ENCODE peak calls at places on chromosomes 6 and 20, in six cellular contexts. E, X, U, H, T and B are unnamed samples.

GRCh38 chr20:17958326-17959256 is 10.0 kb downstream of the SNX5 start:
- DNase-seq in T (peak; percentile 39), H (no peak), U (no peak), E (no peak), X (peak; percentile 51), B (no peak)

GRCh38 chr20:17662333-17663039 is 19.6 kb downstream of the RRBP1 start:
- DNase-seq in H (no peak), X (no peak), T (no peak), U (no peak), E (no peak), B (peak; percentile 88)

GRCh38 chr20:38216201-38216600 is 44.3 kb downstream of the KIAA1755 start:
- DNase-seq in E (no peak), U (no peak), T (no peak), H (no peak), X (no peak), B (no peak)

GRCh38 chr6:1689141-1689540 is 79.4 kb downstream of the FOXC1 start:
- DNase-seq in X (no peak), H (no peak), E (no peak), U (no peak), T (no peak), B (no peak)

GRCh38 chr6:67768972-67769371 is 866.1 kb upstream of the ADGRB3 start:
- DNase-seq in U (no peak), X (no peak), H (no peak), T (no peak), E (no peak), B (no peak)

GRCh38 chr20:17624551-17625245 is 54.8 kb downstream of the DSTN start:
- DNase-seq in T (no peak), E (no peak), U (no peak), H (no peak), X (no peak), B (no peak)

GRCh38 chr20:1817577-1818211 is 77.5 kb upstream of the SIRPA start:
- DNase-seq in E (no peak), T (no peak), H (no peak), U (no peak), X (no peak), B (no peak)

GRCh38 chr6:147287869-147288271 is 83.7 kb downstream of the STXBP5 start:
- DNase-seq in H (no peak), U (no peak), X (no peak), E (no peak), T (peak; percentile 6), B (peak; percentile 70)

GRCh38 chr6:140966676-140967075 is 1166.0 kb upstream of the GJE1 start:
- DNase-seq in E (no peak), X (no peak), U (no peak), H (no peak), T (no peak), B (no peak)

GRCh38 chr6:45791600-45792168 is 224.0 kb downstream of the CLIC5 start:
- DNase-seq in X (no peak), U (no peak), H (no peak), T (no peak), E (no peak), B (peak; percentile 58)

GRCh38 chr6:41071501-41071922 is 644 bp downstream of the OARD1 start:
- DNase-seq in U (no peak), X (no peak), H (peak; percentile 34), T (no peak), E (peak; percentile 82), B (no peak)

GRCh38 chr20:8914421-8914820 is 154.5 kb upstream of the PLCB4 start:
- DNase-seq in X (no peak), E (no peak), U (no peak), H (no peak), T (no peak), B (no peak)

GRCh38 chr20:38830356-38830755 is 24.9 kb downstream of the PPP1R16B start:
- DNase-seq in E (no peak), H (no peak), X (no peak), U (no peak), T (no peak), B (no peak)

GRCh38 chr6:118419448-118420394 is 128.4 kb upstream of the PLN start:
- DNase-seq in X (peak; percentile 0), H (no peak), T (no peak), U (no peak), E (no peak), B (no peak)

GRCh38 chr20:15342987-15343639 is 1005.7 kb upstream of the FLRT3 start:
- DNase-seq in H (no peak), U (no peak), E (no peak), T (no peak), X (no peak), B (no peak)

GRCh38 chr20:32912688-32913087 is 54.0 kb downstream of the EFCAB8 start:
- DNase-seq in H (no peak), T (no peak), X (no peak), U (no peak), E (no peak), B (no peak)

GRCh38 chr20:45156728-45157127 is 18.0 kb upstream of the PI3 start:
- DNase-seq in E (no peak), U (no peak), H (no peak), X (no peak), T (no peak), B (no peak)

GRCh38 chr20:9945406-9945805 is 89.4 kb upstream of the ANKEF1 start:
- DNase-seq in H (no peak), T (no peak), U (no peak), E (no peak), X (no peak), B (peak; percentile 8)

GRCh38 chr6:16388488-16388887 is 150.1 kb downstream of the GMPR start:
- DNase-seq in X (no peak), H (no peak), E (no peak), T (no peak), U (no peak), B (no peak)

DNA sequence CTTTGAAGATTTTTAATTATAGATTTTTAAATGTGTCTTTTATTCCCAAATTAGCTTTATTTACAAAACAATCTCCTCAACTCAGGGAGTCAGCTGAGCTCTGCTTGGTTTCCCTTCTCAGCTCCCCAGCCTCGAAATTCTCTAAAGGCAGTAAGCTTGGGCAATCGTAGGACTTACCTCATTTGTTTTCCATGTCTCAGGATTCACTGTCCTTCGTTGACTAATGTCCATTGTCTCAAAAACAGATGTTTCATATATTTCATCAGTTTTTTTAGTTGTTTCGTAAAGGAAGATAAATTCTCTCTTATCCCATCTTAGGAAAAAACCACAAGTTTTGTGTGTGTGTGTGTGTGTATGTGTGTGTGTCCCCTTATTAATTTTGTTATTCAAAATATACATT is 102.2 kb upstream of the ADGRF1 start:
- DNase-seq in H (no peak), X (no peak), E (no peak), T (no peak), U (no peak), B (peak; percentile 91)
- TF ChIP-seq CTCF in H (no peak), X (no peak), E (no peak), T (no peak), U (no peak), B (no peak)

GRCh38 chr6:104958720-104959452 is 2.0 kb downstream of the LIN28B start:
- DNase-seq in U (no peak), E (no peak), X (peak; percentile 44), T (peak; percentile 40), H (no peak), B (no peak)

GRCh38 chr6:104956663-104957294 is at the start of gene LIN28B:
- DNase-seq in H (no peak), X (peak; percentile 41), T (no peak), U (no peak), E (no peak), B (no peak)

GRCh38 chr6:104957301-104958177 is 632 bp downstream of the LIN28B start:
- DNase-seq in T (peak; percentile 30), E (no peak), U (no peak), X (peak; percentile 55), H (peak; percentile 79), B (no peak)

GRCh38 chr6:104959453-104959858 is 2.5 kb downstream of the LIN28B start:
- DNase-seq in H (no peak), T (no peak), U (no peak), X (no peak), E (no peak), B (no peak)

DNA sequence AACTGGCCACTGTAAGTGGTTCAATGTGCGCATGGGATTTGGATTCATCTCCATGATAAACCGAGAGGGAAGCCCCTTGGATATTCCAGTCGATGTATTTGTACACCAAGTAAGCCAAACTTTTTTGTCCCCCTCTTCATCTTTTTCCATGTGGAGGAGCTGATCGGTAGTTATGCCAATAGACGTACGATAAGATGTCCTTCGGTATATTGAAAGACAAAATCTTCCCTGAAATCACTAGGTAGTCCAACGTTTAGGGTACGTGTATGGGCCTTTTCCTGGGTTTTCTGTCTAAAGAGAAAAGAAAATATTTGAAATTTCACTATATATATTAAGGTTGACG is 1.2 kb downstream of the LIN28B start:
- DNase-seq in X (no peak), U (no peak), H (no peak), T (no peak), E (no peak), B (no peak)
- H3K4me3 ChIP-seq in X (peak overlapping the region; percentile 56), U (no peak overlapping the region), H (peak overlapping the region; percentile 92), T (peak overlapping the region; percentile 63), E (no peak overlapping the region), B (no peak overlapping the region)

DNA sequence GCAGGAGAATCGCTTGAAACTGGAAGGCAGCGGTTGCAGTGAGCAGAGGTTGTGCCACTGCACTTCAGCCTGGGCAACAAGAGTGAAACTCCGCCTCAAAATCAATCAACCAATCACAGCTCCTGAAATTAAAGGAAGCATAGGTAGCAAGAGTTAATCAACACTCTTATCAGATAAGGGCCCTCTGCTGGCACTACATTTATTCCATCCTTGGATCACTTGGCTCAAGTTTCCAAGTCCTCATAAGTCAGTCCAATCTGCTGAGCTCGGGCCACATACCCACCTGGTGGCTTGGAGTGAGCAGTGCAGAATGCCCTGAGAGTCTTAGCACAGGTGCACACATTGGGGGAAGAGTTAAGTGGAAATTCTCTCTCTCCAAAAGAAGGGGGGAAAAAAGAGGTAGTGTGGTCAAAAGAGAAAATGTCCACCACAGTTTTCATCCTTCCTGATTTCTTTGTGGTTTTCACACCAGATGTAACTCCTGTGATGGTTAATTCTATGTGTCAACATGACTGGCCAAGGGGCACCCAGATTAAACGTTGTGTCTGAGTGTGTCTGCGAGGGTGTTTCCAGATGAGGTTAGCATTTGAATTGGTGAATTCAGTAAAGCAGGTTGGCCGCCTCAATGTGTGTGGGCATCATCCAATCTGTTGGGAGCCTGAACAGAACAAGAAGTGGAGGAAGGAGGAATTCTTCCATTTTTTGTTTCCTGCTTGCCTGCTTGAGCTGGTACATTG is 14.2 kb upstream of the FAM8A1 start:
- DNase-seq in X (no peak), E (no peak), U (no peak), T (peak; percentile 20), H (no peak), B (no peak)
- TF ChIP-seq CTCF in X (peak; percentile 41), E (no peak), U (peak; percentile 13), T (no peak), H (peak; percentile 40), B (peak; percentile 12)

GRCh38 chr6:169076240-169076639 is 177.4 kb downstream of the THBS2 start:
- DNase-seq in E (no peak), U (no peak), H (no peak), X (no peak), T (no peak), B (no peak)

GRCh38 chr6:169073311-169073710 is 180.3 kb downstream of the THBS2 start:
- DNase-seq in E (no peak), T (no peak), U (no peak), H (no peak), X (no peak), B (peak; percentile 97)

GRCh38 chr6:169074551-169074950 is 179.1 kb downstream of the THBS2 start:
- DNase-seq in X (no peak), U (no peak), E (no peak), H (no peak), T (no peak), B (peak; percentile 85)

GRCh38 chr6:169072127-169073042 is 181.3 kb downstream of the THBS2 start:
- DNase-seq in E (no peak), X (no peak), H (no peak), T (no peak), U (no peak), B (no peak)

GRCh38 chr6:169075211-169075621 is 178.4 kb downstream of the THBS2 start:
- DNase-seq in H (no peak), T (peak; percentile 35), E (peak; percentile 13), X (no peak), U (no peak), B (peak; percentile 98)
- H3K4me3 ChIP-seq in H (no peak overlapping the region), T (no peak overlapping the region), E (no peak overlapping the region), X (no peak overlapping the region), U (no peak overlapping the region), B (peak overlapping the region; percentile 26)